ENCODE peak calls at places on chromosome 13, in four cellular contexts. G is BE2C, I is esophagus squamous epithelium, V is SW 1271. L is an unnamed sample.
A peak's percentile ranks its signal among the peaks of the same experiment; 100 is the strongest.

GRCh38 chr13:97986841-97987240 is 33.4 kb downstream of the IPO5 start:
- DNase-seq in G (no peak), I (no peak), V (no peak), L (no peak)

GRCh38 chr13:39405107-39405506 is 197.9 kb downstream of the LHFPL6 start:
- DNase-seq in G (no peak), I (no peak), V (no peak), L (no peak)

GRCh38 chr13:89695343-89696257 is 1651.9 kb upstream of the MIR17HG start:
- DNase-seq in G (peak; percentile 64), I (no peak), V (peak; percentile 38), L (peak; percentile 69)

GRCh38 chr13:75789451-75790197 is 153.5 kb downstream of the LMO7 start:
- DNase-seq in G (no peak), I (no peak), V (no peak), L (no peak)

GRCh38 chr13:75869981-75870380 is 233.9 kb downstream of the LMO7 start:
- DNase-seq in G (no peak), I (no peak), V (no peak), L (no peak)

GRCh38 chr13:49935171-49936084 is 712 bp downstream of the SPRYD7 start:
- DNase-seq in G (peak; percentile 50), I (peak; percentile 35), V (peak; percentile 81), L (peak; percentile 27)

GRCh38 chr13:26163812-26164211 is 58.3 kb downstream of the RNF6 start:
- DNase-seq in G (no peak), I (no peak), V (no peak), L (no peak)

GRCh38 chr13:110556224-110556606 is 5.3 kb downstream of the RAB20 start:
- DNase-seq in G (no peak), I (no peak), V (no peak), L (no peak)

GRCh38 chr13:50910483-50910805 is 853 bp downstream of the RNASEH2B start:
- DNase-seq in G (peak; percentile 25), I (no peak), V (peak; percentile 46), L (peak; percentile 24)

GRCh38 chr13:99582511-99582910 is 81.2 kb downstream of the TM9SF2 start:
- DNase-seq in G (no peak), I (no peak), V (no peak), L (no peak)

GRCh38 chr13:98071316-98071715 is 71.6 kb upstream of the FARP1 start:
- DNase-seq in G (no peak), I (no peak), V (no peak), L (no peak)

GRCh38 chr13:112486386-112487126 is 101.4 kb downstream of the TUBGCP3 start:
- DNase-seq in G (no peak), I (no peak), V (no peak), L (no peak)

GRCh38 chr13:24214528-24214927 is 54.0 kb downstream of the SPATA13 start:
- DNase-seq in G (no peak), I (no peak), V (no peak), L (no peak)

GRCh38 chr13:75934889-75935288 is 298.8 kb downstream of the LMO7 start:
- DNase-seq in G (no peak), I (no peak), V (no peak), L (no peak)

GRCh38 chr13:92734545-92734944 is 492.1 kb upstream of the GPC6 start:
- DNase-seq in G (no peak), I (no peak), V (no peak), L (no peak)

GRCh38 chr13:49995535-49996165 is 1.2 kb upstream of the TRIM13 start:
- DNase-seq in G (no peak), I (no peak), V (no peak), L (no peak)

GRCh38 chr13:40096357-40096911 is 441.0 kb downstream of the COG6 start:
- DNase-seq in G (no peak), I (no peak), V (no peak), L (no peak)

GRCh38 chr13:21086929-21087328 is 25.5 kb upstream of the LATS2 start:
- DNase-seq in G (no peak), I (no peak), V (no peak), L (no peak)

GRCh38 chr13:113668491-113668971 is 1.5 kb downstream of the GRK1 start:
- DNase-seq in G (no peak), I (no peak), V (no peak), L (peak; percentile 90)

GRCh38 chr13:42971670-42972355 is 20.2 kb downstream of the EPSTI1 start:
- DNase-seq in G (no peak), I (no peak), V (no peak), L (no peak)

GRCh38 chr13:110913911-110914292 is 967 bp downstream of the ANKRD10 start:
- DNase-seq in G (no peak), I (no peak), V (no peak), L (no peak)

GRCh38 chr13:97781891-97782305 is 171.6 kb upstream of the IPO5 start:
- DNase-seq in G (no peak), I (no peak), V (no peak), L (no peak)

GRCh38 chr13:30648522-30649012 is 30.8 kb downstream of the USPL1 start:
- DNase-seq in G (no peak), I (no peak), V (no peak), L (no peak)

GRCh38 chr13:31912641-31913401 is 118.8 kb upstream of the FRY start:
- DNase-seq in G (peak; percentile 27), I (no peak), V (no peak), L (no peak)

GRCh38 chr13:49238621-49239020 is 9.1 kb upstream of the CDADC1 start:
- DNase-seq in G (no peak), I (no peak), V (no peak), L (no peak)

GRCh38 chr13:95615539-95615938 is 29.0 kb downstream of the DZIP1 start:
- DNase-seq in G (no peak), I (no peak), V (no peak), L (no peak)

GRCh38 chr13:97321101-97321500 is 99.0 kb downstream of the MBNL2 start:
- DNase-seq in G (no peak), I (no peak), V (no peak), L (no peak)

GRCh38 chr13:44259045-44260042 is 114.3 kb upstream of the SERP2 start:
- DNase-seq in G (peak; percentile 33), I (no peak), V (no peak), L (no peak)